ENCODE peak calls at places on chromosomes 12 and 14, in ten cellular contexts. J is ascending aorta; W is nucleus accumbens; L is tibial artery; X is kidney epithelial cell; F is glutamatergic neuron; H is NCI-H1417; R is mucosa of descending colon; V is sciatic nerve; Z is stimulated activated CD4-positive, alpha-beta T cell treated with anti-CD3 and anti-CD28 coated beads, Interleukin-15, amount 100 ng/mL, for 24 hours. Q is an unnamed sample.

GRCh38 chr14:100471451-100472093 is 115.6 kb downstream of the BEGAIN start:
- DNase-seq in J (peak), W (no peak), L (no peak), X (no peak), F (no peak), H (peak), R (no peak), V (no peak), Z (no peak), Q (no peak)

GRCh38 chr12:113162102-113163029 is 12.8 kb downstream of the CFAP73 start:
- DNase-seq in J (no peak), W (no peak), L (no peak), X (no peak), F (peak), H (no peak), R (no peak), V (no peak), Z (no peak), Q (peak)

GRCh38 chr12:11510671-11511070 is 115.3 kb upstream of the PRB2 start:
- DNase-seq in J (no peak), W (no peak), L (no peak), X (no peak), F (no peak), H (no peak), R (no peak), V (no peak), Z (no peak), Q (no peak)

GRCh38 chr12:57118711-57119271 is 7.6 kb upstream of the STAT6 start:
- DNase-seq in J (no peak), W (no peak), L (no peak), X (no peak), F (no peak), H (no peak), R (no peak), V (no peak), Z (no peak), Q (no peak)

GRCh38 chr14:96268426-96269358 is 12.7 kb downstream of the BDKRB1 start:
- DNase-seq in J (no peak), W (no peak), L (peak), X (peak), F (no peak), H (no peak), R (peak), V (peak), Z (no peak), Q (peak)

GRCh38 chr12:11508699-11509098 is 113.3 kb upstream of the PRB2 start:
- DNase-seq in J (no peak), W (no peak), L (no peak), X (peak), F (no peak), H (no peak), R (no peak), V (no peak), Z (no peak), Q (peak)

GRCh38 chr12:19978193-19978592 is 390.1 kb upstream of the PDE3A start:
- DNase-seq in J (no peak), W (no peak), L (no peak), X (peak), F (no peak), H (no peak), R (no peak), V (no peak), Z (no peak), Q (no peak)

GRCh38 chr14:95258754-95259593 is 60.7 kb downstream of the CLMN start:
- DNase-seq in J (no peak), W (no peak), L (no peak), X (no peak), F (no peak), H (no peak), R (no peak), V (no peak), Z (no peak), Q (no peak)

GRCh38 chr14:45743884-45744283 is 490.9 kb upstream of the MIS18BP1 start:
- DNase-seq in J (no peak), W (no peak), L (no peak), X (peak), F (no peak), H (no peak), R (no peak), V (no peak), Z (no peak), Q (no peak)

GRCh38 chr12:22008196-22008595 is 37.8 kb upstream of the CMAS start:
- DNase-seq in J (no peak), W (no peak), L (no peak), X (no peak), F (no peak), H (no peak), R (no peak), V (no peak), Z (no peak), Q (no peak)

GRCh38 chr14:30906752-30907658 is 32.6 kb downstream of the COCH start:
- DNase-seq in J (no peak), W (no peak), L (no peak), X (no peak), F (no peak), H (no peak), R (no peak), V (no peak), Z (no peak), Q (no peak)

GRCh38 chr14:104392001-104392395 is 187.6 kb upstream of the C14orf180 start:
- DNase-seq in J (no peak), W (no peak), L (no peak), X (no peak), F (no peak), H (no peak), R (no peak), V (peak), Z (no peak), Q (no peak)

GRCh38 chr12:12699345-12699744 is 3.4 kb upstream of the GPR19 start:
- DNase-seq in J (no peak), W (no peak), L (no peak), X (no peak), F (no peak), H (no peak), R (no peak), V (no peak), Z (no peak), Q (no peak)

GRCh38 chr14:72715910-72716268 is 178.0 kb downstream of the DPF3 start:
- DNase-seq in J (no peak), W (no peak), L (no peak), X (no peak), F (no peak), H (no peak), R (no peak), V (no peak), Z (no peak), Q (no peak)

GRCh38 chr14:21978184-21978998 is 304.8 kb upstream of the OR4E1 start:
- DNase-seq in J (no peak), W (no peak), L (no peak), X (no peak), F (peak), H (peak), R (no peak), V (no peak), Z (peak), Q (no peak)

GRCh38 chr12:1916396-1917171 is 1.9 kb downstream of the CACNA2D4 start:
- DNase-seq in J (no peak), W (no peak), L (no peak), X (no peak), F (no peak), H (no peak), R (no peak), V (peak), Z (no peak), Q (no peak)

GRCh38 chr12:41436076-41436475 is 248.0 kb downstream of the PDZRN4 start:
- DNase-seq in J (no peak), W (no peak), L (no peak), X (no peak), F (no peak), H (no peak), R (no peak), V (no peak), Z (no peak), Q (no peak)

GRCh38 chr12:78684419-78684818 is 180.2 kb upstream of the SYT1 start:
- DNase-seq in J (no peak), W (no peak), L (no peak), X (no peak), F (no peak), H (no peak), R (no peak), V (no peak), Z (no peak), Q (no peak)

GRCh38 chr12:25364529-25365339 is 114.0 kb upstream of the KRAS start:
- DNase-seq in J (no peak), W (no peak), L (no peak), X (no peak), F (no peak), H (peak), R (no peak), V (no peak), Z (peak), Q (no peak)

GRCh38 chr12:8077207-8077606 is 4.9 kb upstream of the NECAP1 start:
- DNase-seq in J (no peak), W (no peak), L (no peak), X (no peak), F (no peak), H (peak), R (no peak), V (no peak), Z (no peak), Q (no peak)

GRCh38 chr12:65300679-65301349 is 22.3 kb downstream of the MSRB3 start:
- DNase-seq in J (no peak), W (no peak), L (no peak), X (no peak), F (peak), H (peak), R (no peak), V (no peak), Z (no peak), Q (no peak)

GRCh38 chr12:34289431-34290190 is 267.3 kb downstream of the ALG10 start:
- DNase-seq in J (no peak), W (no peak), L (no peak), X (no peak), F (no peak), H (no peak), R (peak), V (peak), Z (no peak), Q (no peak)

GRCh38 chr12:2752676-2753371 is 41.9 kb upstream of the FKBP4 start:
- DNase-seq in J (no peak), W (peak), L (peak), X (peak), F (peak), H (no peak), R (peak), V (peak), Z (peak), Q (no peak)

GRCh38 chr12:129550353-129550752 is 353.5 kb downstream of the TMEM132D start:
- DNase-seq in J (no peak), W (no peak), L (no peak), X (no peak), F (peak), H (peak), R (no peak), V (no peak), Z (no peak), Q (no peak)

GRCh38 chr12:1434296-1434955 is 160.0 kb downstream of the FBXL14 start:
- DNase-seq in J (no peak), W (no peak), L (no peak), X (no peak), F (no peak), H (no peak), R (no peak), V (no peak), Z (no peak), Q (no peak)

GRCh38 chr12:112939761-112940357 is 1.6 kb downstream of the OAS3 start:
- DNase-seq in J (no peak), W (no peak), L (no peak), X (no peak), F (no peak), H (no peak), R (no peak), V (no peak), Z (no peak), Q (no peak)

GRCh38 chr14:43900173-43900655 is 606.9 kb downstream of the FSCB start:
- DNase-seq in J (no peak), W (no peak), L (no peak), X (no peak), F (no peak), H (no peak), R (no peak), V (no peak), Z (no peak), Q (no peak)

GRCh38 chr12:51847830-51848727 is at the start of gene FIGNL2:
- DNase-seq in J (no peak), W (no peak), L (no peak), X (no peak), F (peak), H (no peak), R (no peak), V (peak), Z (no peak), Q (no peak)

GRCh38 chr14:84646791-84647500 is 883.0 kb upstream of the FLRT2 start:
- DNase-seq in J (no peak), W (no peak), L (no peak), X (peak), F (no peak), H (no peak), R (no peak), V (no peak), Z (no peak), Q (no peak)

GRCh38 chr12:3230758-3231375 is 153.7 kb downstream of the TSPAN9 start:
- DNase-seq in J (no peak), W (no peak), L (no peak), X (no peak), F (no peak), H (no peak), R (no peak), V (no peak), Z (no peak), Q (no peak)

GRCh38 chr12:103642240-103642864 is 55.3 kb downstream of the STAB2 start:
- DNase-seq in J (no peak), W (no peak), L (no peak), X (no peak), F (no peak), H (no peak), R (no peak), V (no peak), Z (no peak), Q (no peak)

GRCh38 chr14:68235011-68235410 is 415.4 kb downstream of the RAD51B start:
- DNase-seq in J (no peak), W (no peak), L (no peak), X (no peak), F (no peak), H (no peak), R (no peak), V (no peak), Z (no peak), Q (no peak)

GRCh38 chr12:12403264-12404248 is 46.7 kb downstream of the BORCS5 start:
- DNase-seq in J (no peak), W (no peak), L (no peak), X (no peak), F (no peak), H (no peak), R (no peak), V (no peak), Z (no peak), Q (no peak)

GRCh38 chr12:4164591-4165558 is 108.7 kb upstream of the CCND2 start:
- DNase-seq in J (no peak), W (no peak), L (peak), X (peak), F (peak), H (no peak), R (peak), V (peak), Z (peak), Q (peak)

GRCh38 chr12:9870311-9870866 is 1.2 kb upstream of the CLEC2B start:
- DNase-seq in J (no peak), W (no peak), L (no peak), X (no peak), F (no peak), H (no peak), R (no peak), V (no peak), Z (peak), Q (no peak)

GRCh38 chr12:53867216-53868012 is 71.2 kb upstream of the HOXC13 start:
- DNase-seq in J (no peak), W (no peak), L (no peak), X (no peak), F (no peak), H (no peak), R (no peak), V (no peak), Z (no peak), Q (peak)

GRCh38 chr12:92717202-92717601 is 14.4 kb downstream of the PLEKHG7 start:
- DNase-seq in J (no peak), W (no peak), L (no peak), X (no peak), F (no peak), H (no peak), R (no peak), V (no peak), Z (no peak), Q (no peak)

GRCh38 chr14:24416254-24416931 is 13.1 kb downstream of the CBLN3 start:
- DNase-seq in J (no peak), W (no peak), L (no peak), X (no peak), F (no peak), H (no peak), R (no peak), V (no peak), Z (no peak), Q (no peak)

GRCh38 chr12:127810026-127810425 is 456.9 kb upstream of the TMEM132C start:
- DNase-seq in J (no peak), W (no peak), L (no peak), X (peak), F (no peak), H (no peak), R (no peak), V (no peak), Z (no peak), Q (peak)

Q was measured in H54.